ENCODE peak calls at places on chromosomes 13 and 19, in nine cellular contexts. G, S, J, R, N, W, B, F and Y are unnamed samples.

GRCh38 chr13:43698009-43698408 is 88.8 kb downstream of the ENOX1 start:
- DNase-seq in G (no peak), S (no peak), J (no peak), R (no peak), N (no peak), W (no peak), B (no peak), F (no peak), Y (no peak)

GRCh38 chr19:23415561-23416191 is 20.4 kb upstream of the ZNF91 start:
- DNase-seq in G (no peak), S (peak; percentile 69), J (no peak), R (no peak), N (no peak), W (no peak), B (no peak), F (no peak), Y (no peak)

GRCh38 chr13:89951341-89951740 is 1396.1 kb upstream of the MIR17HG start:
- DNase-seq in G (no peak), S (no peak), J (no peak), R (no peak), N (no peak), W (no peak), B (no peak), F (no peak), Y (no peak)

GRCh38 chr19:16429066-16429758 is 42.6 kb downstream of the EPS15L1 start:
- DNase-seq in G (no peak), S (peak; percentile 84), J (no peak), R (no peak), N (no peak), W (no peak), B (no peak), F (no peak), Y (no peak)

GRCh38 chr19:29678484-29679106 is 13.3 kb downstream of the PLEKHF1 start:
- DNase-seq in G (no peak), S (peak; percentile 69), J (no peak), R (peak; percentile 89), N (no peak), W (peak; percentile 79), B (no peak), F (no peak), Y (no peak)

GRCh38 chr13:41458939-41459753 is 1.8 kb downstream of the RGCC start:
- DNase-seq in G (peak; percentile 93), S (peak; percentile 70), J (peak; percentile 88), R (no peak), N (peak; percentile 35), W (no peak), B (peak; percentile 72), F (no peak), Y (peak; percentile 63)

GRCh38 chr13:44293908-44294735 is 79.5 kb upstream of the SERP2 start:
- DNase-seq in G (no peak), S (no peak), J (no peak), R (no peak), N (no peak), W (no peak), B (peak; percentile 72), F (no peak), Y (no peak)

GRCh38 chr13:41500501-41500900 is 43.2 kb downstream of the RGCC start:
- DNase-seq in G (no peak), S (no peak), J (no peak), R (no peak), N (no peak), W (no peak), B (no peak), F (no peak), Y (peak; percentile 79)

GRCh38 chr19:49876422-49877019 is 634 bp downstream of the AKT1S1 start:
- DNase-seq in G (peak; percentile 98), S (peak; percentile 99), J (peak; percentile 100), R (peak; percentile 99), N (peak; percentile 97), W (peak; percentile 96), B (peak; percentile 99), F (peak; percentile 96), Y (peak; percentile 99)

GRCh38 chr19:7415163-7415856 is 66.6 kb downstream of the ARHGEF18 start:
- DNase-seq in G (no peak), S (peak; percentile 83), J (no peak), R (no peak), N (no peak), W (no peak), B (peak; percentile 86), F (no peak), Y (no peak)

GRCh38 chr13:27960362-27961226 is 8.5 kb downstream of the CDX2 start:
- DNase-seq in G (peak; percentile 78), S (peak; percentile 81), J (no peak), R (no peak), N (no peak), W (no peak), B (no peak), F (no peak), Y (no peak)

GRCh38 chr19:15285896-15286591 is 46.3 kb downstream of the BRD4 start:
- DNase-seq in G (peak; percentile 37), S (no peak), J (peak; percentile 93), R (no peak), N (no peak), W (no peak), B (no peak), F (no peak), Y (no peak)

GRCh38 chr19:13637664-13638063 is 126.7 kb upstream of the MRI1 start:
- DNase-seq in G (no peak), S (no peak), J (peak; percentile 40), R (no peak), N (no peak), W (no peak), B (peak; percentile 88), F (no peak), Y (no peak)

GRCh38 chr13:54758795-54759194 is 1730.2 kb downstream of the OLFM4 start:
- DNase-seq in G (no peak), S (no peak), J (no peak), R (no peak), N (no peak), W (no peak), B (no peak), F (no peak), Y (no peak)

GRCh38 chr13:44969858-44970484 is 19.3 kb downstream of the NUFIP1 start:
- DNase-seq in G (peak; percentile 11), S (no peak), J (peak; percentile 62), R (no peak), N (no peak), W (no peak), B (peak; percentile 71), F (no peak), Y (no peak)

GRCh38 chr19:39463403-39463802 is 17.2 kb upstream of the TIMM50 start:
- DNase-seq in G (no peak), S (no peak), J (no peak), R (no peak), N (no peak), W (no peak), B (no peak), F (no peak), Y (no peak)

GRCh38 chr13:28100149-28101121 is at the start of gene FLT3:
- DNase-seq in G (peak; percentile 97), S (peak; percentile 70), J (no peak), R (no peak), N (peak; percentile 2), W (no peak), B (peak; percentile 38), F (no peak), Y (peak; percentile 62)

GRCh38 chr13:59677966-59678814 is 485.5 kb downstream of the DIAPH3 start:
- DNase-seq in G (peak; percentile 50), S (no peak), J (peak; percentile 81), R (no peak), N (no peak), W (no peak), B (peak; percentile 72), F (no peak), Y (peak; percentile 59)

DNA sequence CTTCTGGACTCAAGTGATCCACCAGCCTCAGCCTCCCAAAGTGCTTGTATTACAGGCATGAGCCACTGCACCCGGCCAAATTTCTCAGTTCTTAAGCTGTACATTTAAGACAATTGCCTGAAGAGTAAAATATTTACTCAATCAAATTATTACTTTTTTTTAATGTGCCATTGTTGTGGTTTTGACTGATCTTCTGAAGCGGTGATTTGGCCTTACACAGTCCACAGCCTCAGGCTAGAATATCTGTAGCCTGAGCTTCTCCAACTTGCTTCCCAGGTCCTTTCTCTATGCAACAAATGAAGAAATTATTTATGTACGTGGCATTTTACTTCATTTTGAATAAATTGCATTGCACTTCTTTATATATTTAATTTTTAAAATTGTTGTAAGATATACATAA is 281.3 kb downstream of the KLF5 start:
- DNase-seq in G (no peak), S (no peak), J (no peak), R (no peak), N (no peak), W (no peak), B (no peak), F (no peak), Y (no peak)
- H3K4me3 ChIP-seq in G (no peak overlapping the region), S (no peak overlapping the region), J (no peak overlapping the region), R (no peak overlapping the region), N (no peak overlapping the region), W (no peak overlapping the region), B (no peak overlapping the region), F (no peak overlapping the region), Y (no peak overlapping the region)

DNA sequence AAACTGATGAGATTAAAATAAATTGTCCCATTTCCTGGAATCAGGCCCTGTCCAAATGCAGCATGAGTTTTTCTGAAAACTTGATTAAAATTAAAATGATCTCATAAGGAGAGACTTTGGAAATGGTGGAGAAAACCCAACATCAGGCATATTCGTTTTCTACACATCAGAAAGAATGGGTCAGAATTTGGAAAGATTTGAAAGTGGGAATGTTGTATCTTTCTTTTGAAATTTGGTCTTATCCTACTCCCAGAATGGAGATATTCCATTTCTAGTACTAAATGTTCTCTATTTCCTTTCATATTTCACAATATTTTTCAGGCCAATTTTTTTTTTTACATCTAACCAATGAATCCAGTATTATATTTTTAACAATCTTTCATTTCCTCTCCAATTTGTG is 223.9 kb upstream of the RXFP2 start:
- DNase-seq in G (no peak), S (no peak), J (no peak), R (no peak), N (no peak), W (no peak), B (no peak), F (no peak), Y (no peak)
- H3K4me3 ChIP-seq in G (no peak overlapping the region), S (no peak overlapping the region), J (no peak overlapping the region), R (no peak overlapping the region), N (no peak overlapping the region), W (no peak overlapping the region), B (no peak overlapping the region), F (no peak overlapping the region), Y (no peak overlapping the region)

GRCh38 chr19:31226536-31226935 is 122.7 kb downstream of the TSHZ3 start:
- DNase-seq in G (no peak), S (no peak), J (no peak), R (no peak), N (no peak), W (no peak), B (no peak), F (no peak), Y (no peak)

GRCh38 chr19:31220540-31220939 is 128.7 kb downstream of the TSHZ3 start:
- DNase-seq in G (peak; percentile 71), S (no peak), J (peak; percentile 74), R (no peak), N (peak; percentile 18), W (no peak), B (no peak), F (no peak), Y (peak; percentile 33)

GRCh38 chr19:31223805-31224534 is 125.3 kb downstream of the TSHZ3 start:
- DNase-seq in G (no peak), S (no peak), J (no peak), R (no peak), N (no peak), W (no peak), B (peak; percentile 98), F (no peak), Y (no peak)
- H3K4me3 ChIP-seq in G (no peak overlapping the region), S (no peak overlapping the region), J (no peak overlapping the region), R (no peak overlapping the region), N (no peak overlapping the region), W (no peak overlapping the region), B (no peak overlapping the region), F (no peak overlapping the region), Y (no peak overlapping the region)

GRCh38 chr19:35509861-35510625 is 3.4 kb downstream of the DMKN start:
- DNase-seq in G (peak; percentile 34), S (peak; percentile 94), J (peak; percentile 89), R (peak; percentile 81), N (peak; percentile 64), W (peak; percentile 33), B (peak; percentile 22), F (peak; percentile 38), Y (peak; percentile 7)
- H3K4me3 ChIP-seq in G (no peak overlapping the region), S (peak overlapping the region; percentile 50), J (no peak overlapping the region), R (peak overlapping the region; percentile 16), N (peak overlapping the region; percentile 25), W (peak overlapping the region; percentile 48), B (peak overlapping the region; percentile 25), F (peak overlapping the region; percentile 56), Y (peak overlapping the region; percentile 3)